ENCODE peak calls at places on chromosomes 6 and 20, in seven cellular contexts. V is activated CD4-positive, CD25-positive, alpha-beta regulatory T cell treated with anti-CD3 and anti-CD28 coated beads, Interleukin-2, amount 50 U/mL, for 16 hours; I is naive thymus-derived CD8-positive, alpha-beta T cell; H is NCI-H2081; K is lower lobe of right lung; Z is activated T-helper 1 cell treated with anti-CD3 and anti-CD28 coated beads, Interleukin-2, amount 50 U/mL, for 16 hours; B is NCI-H460. E is an unnamed sample.

GRCh38 chr6:150377211-150377781 is 8.5 kb downstream of the IYD start:
- DNase-seq in V (no peak), I (no peak), H (no peak), K (peak; percentile 60), Z (no peak), B (no peak), E (no peak)

GRCh38 chr6:133748628-133749027 is 140.3 kb upstream of the TCF21 start:
- DNase-seq in V (no peak), I (no peak), H (no peak), K (no peak), Z (no peak), B (no peak), E (no peak)

GRCh38 chr6:150016324-150017185 is 8.8 kb downstream of the RAET1L start:
- DNase-seq in V (peak; percentile 45), I (peak; percentile 76), H (peak; percentile 57), K (no peak), Z (no peak), B (peak; percentile 64), E (peak; percentile 31)

GRCh38 chr6:2731281-2731909 is 19.3 kb downstream of the MYLK4 start:
- DNase-seq in V (no peak), I (no peak), H (no peak), K (no peak), Z (no peak), B (no peak), E (no peak)

GRCh38 chr20:7137395-7138151 is 370.1 kb downstream of the BMP2 start:
- DNase-seq in V (no peak), I (no peak), H (no peak), K (no peak), Z (no peak), B (no peak), E (no peak)

GRCh38 chr20:47868744-47869143 is 83.5 kb upstream of the SULF2 start:
- DNase-seq in V (no peak), I (no peak), H (no peak), K (no peak), Z (no peak), B (no peak), E (no peak)

GRCh38 chr6:146990284-146990683 is 213.9 kb upstream of the STXBP5 start:
- DNase-seq in V (no peak), I (no peak), H (no peak), K (no peak), Z (no peak), B (no peak), E (no peak)

GRCh38 chr6:130050230-130050629 is 31.8 kb downstream of the L3MBTL3 start:
- DNase-seq in V (no peak), I (no peak), H (no peak), K (no peak), Z (no peak), B (no peak), E (no peak)

GRCh38 chr6:139588076-139588639 is 213.7 kb upstream of the CITED2 start:
- DNase-seq in V (no peak), I (no peak), H (peak; percentile 63), K (no peak), Z (no peak), B (peak; percentile 9), E (no peak)

GRCh38 chr6:32148722-32149576 is 2.8 kb downstream of the PRRT1 start:
- DNase-seq in V (peak; percentile 34), I (peak; percentile 82), H (peak; percentile 21), K (peak; percentile 74), Z (peak; percentile 25), B (no peak), E (no peak)

GRCh38 chr6:27178001-27178730 is 69.3 kb upstream of the PRSS16 start:
- DNase-seq in V (no peak), I (peak; percentile 58), H (peak; percentile 65), K (no peak), Z (no peak), B (peak; percentile 40), E (no peak)

GRCh38 chr6:129485746-129486145 is 224.2 kb downstream of the ARHGAP18 start:
- DNase-seq in V (no peak), I (no peak), H (no peak), K (no peak), Z (no peak), B (no peak), E (no peak)

GRCh38 chr6:108581237-108581931 is 20.7 kb downstream of the FOXO3 start:
- DNase-seq in V (no peak), I (no peak), H (no peak), K (no peak), Z (no peak), B (no peak), E (no peak)

GRCh38 chr6:112946051-112946450 is 598.9 kb downstream of the RFPL4B start:
- DNase-seq in V (no peak), I (no peak), H (no peak), K (no peak), Z (no peak), B (no peak), E (no peak)

GRCh38 chr6:138088307-138088744 is 18.9 kb downstream of the PERP start:
- DNase-seq in V (no peak), I (no peak), H (no peak), K (no peak), Z (no peak), B (peak; percentile 61), E (no peak)

GRCh38 chr6:112906737-112907136 is 559.6 kb downstream of the RFPL4B start:
- DNase-seq in V (no peak), I (no peak), H (no peak), K (no peak), Z (no peak), B (no peak), E (no peak)

GRCh38 chr20:43341541-43341940 is 116.2 kb upstream of the SRSF6 start:
- DNase-seq in V (no peak), I (no peak), H (no peak), K (no peak), Z (no peak), B (no peak), E (no peak)

GRCh38 chr20:36035720-36036119 is 67.3 kb downstream of the CNBD2 start:
- DNase-seq in V (no peak), I (no peak), H (no peak), K (no peak), Z (no peak), B (no peak), E (no peak)

GRCh38 chr20:21396045-21396893 is 1.1 kb downstream of the NKX2-4 start:
- DNase-seq in V (no peak), I (peak; percentile 37), H (no peak), K (peak; percentile 47), Z (no peak), B (no peak), E (no peak)

GRCh38 chr6:81806793-81807565 is 54.5 kb upstream of the TENT5A start:
- DNase-seq in V (no peak), I (no peak), H (peak; percentile 2), K (no peak), Z (no peak), B (no peak), E (no peak)

GRCh38 chr6:85403331-85404015 is 46.4 kb upstream of the NT5E start:
- DNase-seq in V (no peak), I (no peak), H (no peak), K (no peak), Z (no peak), B (peak; percentile 51), E (peak; percentile 5)

GRCh38 chr20:57326667-57327455 is 2.7 kb upstream of the SPO11 start:
- DNase-seq in V (no peak), I (no peak), H (no peak), K (no peak), Z (no peak), B (no peak), E (no peak)

GRCh38 chr6:13742961-13743735 is 31.5 kb upstream of the RANBP9 start:
- DNase-seq in V (no peak), I (peak; percentile 9), H (no peak), K (no peak), Z (no peak), B (no peak), E (no peak)

GRCh38 chr6:91573826-91574416 is 987.0 kb upstream of the MAP3K7 start:
- DNase-seq in V (no peak), I (no peak), H (no peak), K (no peak), Z (no peak), B (no peak), E (no peak)

GRCh38 chr6:22667855-22668254 is 98.5 kb downstream of the HDGFL1 start:
- DNase-seq in V (no peak), I (no peak), H (no peak), K (no peak), Z (no peak), B (no peak), E (no peak)

GRCh38 chr20:56630506-56631317 is 1.6 kb downstream of the TFAP2C start:
- DNase-seq in V (no peak), I (no peak), H (no peak), K (no peak), Z (no peak), B (no peak), E (no peak)

GRCh38 chr6:64505312-64505711 is 869.7 kb downstream of the PHF3 start:
- DNase-seq in V (no peak), I (no peak), H (no peak), K (no peak), Z (no peak), B (peak; percentile 4), E (no peak)

GRCh38 chr6:163705923-163706322 is 291.4 kb downstream of the QKI start:
- DNase-seq in V (no peak), I (no peak), H (no peak), K (no peak), Z (no peak), B (no peak), E (no peak)

GRCh38 chr6:56949925-56950495 is 4.9 kb upstream of the BEND6 start:
- DNase-seq in V (no peak), I (no peak), H (no peak), K (no peak), Z (no peak), B (no peak), E (no peak)

GRCh38 chr6:44649365-44650025 is 262.0 kb downstream of the CDC5L start:
- DNase-seq in V (no peak), I (no peak), H (no peak), K (no peak), Z (no peak), B (no peak), E (no peak)

GRCh38 chr6:165403006-165403405 is 93.6 kb upstream of the C6orf118 start:
- DNase-seq in V (no peak), I (no peak), H (no peak), K (no peak), Z (no peak), B (no peak), E (no peak)

GRCh38 chr20:50788868-50789125 is 6.1 kb upstream of the BCAS4 start:
- DNase-seq in V (no peak), I (no peak), H (no peak), K (peak; percentile 5), Z (no peak), B (no peak), E (no peak)

GRCh38 chr20:59912609-59913008 is 20.8 kb downstream of the SYCP2 start:
- DNase-seq in V (no peak), I (no peak), H (no peak), K (no peak), Z (no peak), B (no peak), E (no peak)

GRCh38 chr6:75268121-75268987 is 16.2 kb downstream of the TMEM30A start:
- DNase-seq in V (no peak), I (no peak), H (no peak), K (no peak), Z (no peak), B (no peak), E (no peak)

GRCh38 chr6:135583256-135583758 is 85.8 kb upstream of the AHI1 start:
- DNase-seq in V (no peak), I (no peak), H (no peak), K (no peak), Z (no peak), B (no peak), E (no peak)

GRCh38 chr6:44630125-44631028 is 242.9 kb downstream of the CDC5L start:
- DNase-seq in V (no peak), I (peak; percentile 19), H (peak; percentile 2), K (peak; percentile 56), Z (no peak), B (peak; percentile 23), E (peak; percentile 19)

GRCh38 chr6:32741203-32741960 is at the start of gene HLA-DQA2:
- DNase-seq in V (no peak), I (no peak), H (no peak), K (no peak), Z (no peak), B (no peak), E (no peak)

GRCh38 chr6:114144887-114145851 is 174.2 kb upstream of the HDAC2 start:
- DNase-seq in V (no peak), I (no peak), H (no peak), K (no peak), Z (no peak), B (no peak), E (no peak)